ENCODE peak calls at places on chromosome 18, in four cellular contexts. C is Karpas-422, H is mammary epithelial cell, M is HCT116. S is an unnamed sample.
A peak's percentile ranks its signal among the peaks of the same experiment; 100 is the strongest.

GRCh38 chr18:2654828-2655152 is 736 bp upstream of the SMCHD1 start:
- DNase-seq in C (no peak), H (no peak), M (no peak), S (no peak)

GRCh38 chr18:74416124-74416523 is 41.0 kb downstream of the DIPK1C start:
- DNase-seq in C (no peak), H (no peak), M (no peak), S (no peak)

GRCh38 chr18:78619854-78620253 is 359.8 kb upstream of the SALL3 start:
- DNase-seq in C (no peak), H (no peak), M (no peak), S (no peak)

GRCh38 chr18:63135101-63135500 is 184.5 kb downstream of the BCL2 start:
- DNase-seq in C (no peak), H (no peak), M (no peak), S (no peak)

GRCh38 chr18:79727211-79727610 is 47.6 kb downstream of the CTDP1 start:
- DNase-seq in C (no peak), H (no peak), M (no peak), S (no peak)

GRCh38 chr18:21826196-21826595 is 85.6 kb downstream of the MIB1 start:
- DNase-seq in C (no peak), H (peak; percentile 78), M (no peak), S (no peak)

GRCh38 chr18:6565336-6566081 is 150.8 kb upstream of the L3MBTL4 start:
- DNase-seq in C (no peak), H (no peak), M (no peak), S (no peak)

GRCh38 chr18:7133181-7133580 is 15.6 kb upstream of the LAMA1 start:
- DNase-seq in C (no peak), H (no peak), M (no peak), S (no peak)

GRCh38 chr18:77177009-77177408 is 44.4 kb upstream of the MBP start:
- DNase-seq in C (no peak), H (peak; percentile 54), M (no peak), S (no peak)

GRCh38 chr18:70036771-70037452 is 89.2 kb upstream of the CD226 start:
- DNase-seq in C (peak; percentile 51), H (no peak), M (no peak), S (no peak)

GRCh38 chr18:64017870-64018269 is 48.0 kb downstream of the SERPINB8 start:
- DNase-seq in C (peak; percentile 80), H (peak; percentile 11), M (peak; percentile 15), S (peak; percentile 59)

GRCh38 chr18:8610442-8610801 is 1.2 kb downstream of the RAB12 start:
- DNase-seq in C (peak; percentile 51), H (peak; percentile 39), M (no peak), S (no peak)

GRCh38 chr18:76437910-76438309 is 57.1 kb downstream of the ZNF516 start:
- DNase-seq in C (no peak), H (no peak), M (no peak), S (no peak)

GRCh38 chr18:70490008-70490933 is 201.4 kb downstream of the SOCS6 start:
- DNase-seq in C (peak; percentile 90), H (peak; percentile 30), M (peak; percentile 48), S (no peak)

GRCh38 chr18:39799010-39799409 is 2156.0 kb upstream of the PIK3C3 start:
- DNase-seq in C (no peak), H (peak; percentile 40), M (no peak), S (no peak)

GRCh38 chr18:6605115-6605869 is 124.2 kb upstream of the ARHGAP28 start:
- DNase-seq in C (no peak), H (no peak), M (no peak), S (no peak)

GRCh38 chr18:7038330-7038846 is 79.2 kb downstream of the LAMA1 start:
- DNase-seq in C (peak; percentile 58), H (peak; percentile 99), M (no peak), S (no peak)

GRCh38 chr18:42635378-42636048 is 480.0 kb downstream of the RIT2 start:
- DNase-seq in C (no peak), H (no peak), M (no peak), S (no peak)

GRCh38 chr18:3873211-3873610 is 423.2 kb downstream of the TGIF1 start:
- DNase-seq in C (no peak), H (no peak), M (no peak), S (no peak)

GRCh38 chr18:7567487-7568425 is 640 bp downstream of the PTPRM start:
- DNase-seq in C (no peak), H (peak; percentile 54), M (no peak), S (no peak)

GRCh38 chr18:53375641-53376040 is 848.8 kb downstream of the MBD2 start:
- DNase-seq in C (no peak), H (no peak), M (no peak), S (no peak)

GRCh38 chr18:62865498-62865897 is 150.2 kb downstream of the PHLPP1 start:
- DNase-seq in C (no peak), H (no peak), M (no peak), S (no peak)

GRCh38 chr18:57921708-57922107 is 118.6 kb upstream of the ATP8B1 start:
- DNase-seq in C (no peak), H (peak; percentile 56), M (peak; percentile 23), S (no peak)

GRCh38 chr18:23131693-23132319 is 3.5 kb upstream of the CABLES1 start:
- DNase-seq in C (peak; percentile 86), H (peak; percentile 60), M (peak; percentile 73), S (no peak)

GRCh38 chr18:74895686-74896085 is 298.0 kb downstream of the ZNF407 start:
- DNase-seq in C (no peak), H (peak; percentile 35), M (peak; percentile 6), S (no peak)

GRCh38 chr18:57930476-57930875 is 113.5 kb upstream of the NEDD4L start:
- DNase-seq in C (no peak), H (no peak), M (no peak), S (no peak)

GRCh38 chr18:47149457-47150028 is 757 bp downstream of the HDHD2 start:
- DNase-seq in C (peak; percentile 52), H (peak; percentile 19), M (no peak), S (no peak)
- H3K27ac ChIP-seq in C (peak overlapping the region; percentile 39), H (peak overlapping the region; percentile 69), M (peak overlapping the region; percentile 69), S (no peak overlapping the region)

GRCh38 chr18:59814872-59815271 is 84.9 kb upstream of the PMAIP1 start:
- DNase-seq in C (no peak), H (peak; percentile 57), M (no peak), S (no peak)
- H3K9ac ChIP-seq in C (no peak overlapping the region), H (no peak overlapping the region), M (no peak overlapping the region), S (no peak overlapping the region)

GRCh38 chr18:48538531-48539405 is at the start of gene CTIF:
- DNase-seq in C (peak; percentile 64), H (peak; percentile 94), M (peak; percentile 91), S (peak; percentile 90)

GRCh38 chr18:48540329-48541025 is 1.6 kb downstream of the CTIF start:
- DNase-seq in C (no peak), H (peak; percentile 68), M (no peak), S (no peak)

GRCh38 chr18:48541026-48541746 is 2.4 kb downstream of the CTIF start:
- DNase-seq in C (no peak), H (peak; percentile 80), M (no peak), S (no peak)

GRCh38 chr18:48541747-48542108 is 2.9 kb downstream of the CTIF start:
- DNase-seq in C (no peak), H (no peak), M (no peak), S (no peak)

GRCh38 chr18:48539406-48540328 is 836 bp downstream of the CTIF start:
- DNase-seq in C (peak; percentile 44), H (peak; percentile 58), M (no peak), S (no peak)
- H3K27ac ChIP-seq in C (no peak overlapping the region), H (peak overlapping the region; percentile 91), M (peak overlapping the region; percentile 37), S (no peak overlapping the region)

DNA sequence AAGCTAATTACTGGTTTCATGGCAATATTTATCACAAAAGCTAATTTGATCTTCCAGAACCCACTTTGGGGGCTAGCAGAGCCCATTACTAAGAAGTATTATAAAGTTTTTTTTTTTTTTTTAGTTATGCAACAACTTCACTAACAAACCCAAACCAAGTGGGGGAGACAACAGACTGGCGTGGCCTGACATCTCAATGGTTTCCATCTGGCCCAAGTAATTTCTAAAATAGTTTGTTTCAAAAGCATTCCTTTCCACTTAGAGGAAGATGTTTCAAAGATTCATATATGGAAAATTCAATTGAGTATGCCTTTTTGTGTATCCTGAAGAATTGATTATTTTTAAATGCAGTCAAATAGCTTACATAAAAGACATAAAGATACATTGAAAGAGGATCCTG is 367.1 kb downstream of the HRH4 start:
- DNase-seq in C (no peak), H (no peak), M (no peak), S (no peak)
- H3K9ac ChIP-seq in C (no peak overlapping the region), H (no peak overlapping the region), M (no peak overlapping the region), S (no peak overlapping the region)

GRCh38 chr18:9839211-9839610 is 46.6 kb upstream of the TXNDC2 start:
- DNase-seq in C (no peak), H (no peak), M (no peak), S (no peak)
- H3K27ac ChIP-seq in C (no peak overlapping the region), H (no peak overlapping the region), M (peak overlapping the region; percentile 46), S (no peak overlapping the region)

GRCh38 chr18:27135504-27136207 is 49.5 kb downstream of the CHST9 start:
- DNase-seq in C (no peak), H (no peak), M (no peak), S (no peak)
- H3K9ac ChIP-seq in C (no peak overlapping the region), H (no peak overlapping the region), M (no peak overlapping the region), S (no peak overlapping the region)

GRCh38 chr18:35495821-35496368 is 1.9 kb downstream of the INO80C start:
- DNase-seq in C (no peak), H (no peak), M (no peak), S (no peak)

GRCh38 chr18:35490894-35491688 is 6.7 kb downstream of the INO80C start:
- DNase-seq in C (peak; percentile 67), H (no peak), M (no peak), S (no peak)

GRCh38 chr18:35494281-35494825 is 3.4 kb downstream of the INO80C start:
- DNase-seq in C (peak; percentile 76), H (no peak), M (no peak), S (no peak)

GRCh38 chr18:35489913-35490490 is 7.8 kb downstream of the INO80C start:
- DNase-seq in C (no peak), H (no peak), M (no peak), S (no peak)

DNA sequence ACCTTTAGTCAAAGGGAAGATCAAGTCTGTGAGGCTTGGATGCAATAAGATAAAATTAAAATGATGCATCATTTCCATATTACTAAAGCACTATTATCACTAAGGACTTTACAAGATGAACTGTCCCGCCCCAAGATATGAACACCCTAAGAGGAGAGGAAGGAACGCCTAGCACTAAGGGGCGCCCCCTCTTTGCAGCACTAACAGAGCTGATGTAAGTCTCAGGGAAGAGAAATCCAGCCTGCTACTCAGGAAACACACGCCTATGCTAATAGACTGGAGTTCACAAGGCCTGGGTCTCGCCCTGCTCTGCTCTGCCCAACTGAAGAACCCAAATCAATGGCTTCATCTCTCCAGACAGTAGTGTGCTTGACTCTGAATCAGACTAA is 6.1 kb downstream of the INO80C start:
- DNase-seq in C (peak; percentile 88), H (no peak), M (no peak), S (no peak)
- H3K27ac ChIP-seq in C (peak overlapping the region; percentile 96), H (no peak overlapping the region), M (no peak overlapping the region), S (peak overlapping the region; percentile 52)

DNA sequence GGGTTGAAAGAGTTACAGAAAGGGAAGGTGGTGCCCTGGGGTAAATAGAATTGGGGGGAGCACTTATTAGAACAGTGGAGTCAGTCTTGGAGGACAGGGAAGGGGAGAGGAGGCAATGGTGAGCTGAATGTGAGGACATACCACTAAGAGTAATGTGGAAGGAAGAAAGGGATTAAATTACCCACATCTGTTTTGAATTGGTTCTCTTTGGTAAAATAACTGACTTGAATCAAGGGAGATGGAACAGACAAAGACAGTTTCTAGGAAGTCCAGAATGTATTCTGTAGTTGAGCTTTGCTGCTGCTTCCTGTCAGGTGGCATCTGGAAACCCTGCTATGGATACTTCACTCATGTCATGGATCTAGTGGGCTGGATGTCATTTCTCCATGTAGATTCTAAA is 6.7 kb downstream of the SETBP1 start:
- DNase-seq in C (no peak), H (no peak), M (no peak), S (no peak)
- H3K9ac ChIP-seq in C (no peak overlapping the region), H (no peak overlapping the region), M (no peak overlapping the region), S (no peak overlapping the region)

S was measured in SK-N-MC.